ENCODE peak calls at places on chromosomes 7 and 10, in ten cellular contexts. One of them, this sample, is unnamed.

GRCh38 chr7:18513343-18513742 is 17.8 kb downstream of the HDAC9 start:
- DNase-seq in Panc1: no peak
- DNase-seq in adipocyte: no peak
- DNase-seq in T-helper 2 cell: no peak
- DNase-seq in left lobe of liver: no peak
- DNase-seq in fibroblast of mammary gland: no peak
- DNase-seq in stimulated activated CD4-positive, alpha-beta T cell treated with anti-CD3 and anti-CD28 coated beads, Interleukin-4, amount 100 ng/mL, for 4 hours: no peak
- DNase-seq in fibroblast of the aortic adventitia: no peak
- DNase-seq in activated CD4-positive, alpha-beta T cell treated with anti-CD3 and anti-CD28 coated beads, Interleukin-2, amount 50 U/mL, for 24 hours: no peak
- DNase-seq in GM18507: no peak
- DNase-seq in this sample: no peak

GRCh38 chr10:43044444-43045245 is 32.2 kb upstream of the RET start:
- DNase-seq in activated CD4-positive, alpha-beta T cell treated with anti-CD3 and anti-CD28 coated beads, Interleukin-2, amount 50 U/mL, for 24 hours: no peak
- DNase-seq in fibroblast of the aortic adventitia: no peak
- DNase-seq in fibroblast of mammary gland: no peak
- DNase-seq in T-helper 2 cell: no peak
- DNase-seq in left lobe of liver: no peak
- DNase-seq in GM18507: no peak
- DNase-seq in stimulated activated CD4-positive, alpha-beta T cell treated with anti-CD3 and anti-CD28 coated beads, Interleukin-4, amount 100 ng/mL, for 4 hours: no peak
- DNase-seq in adipocyte: no peak
- DNase-seq in Panc1: no peak
- DNase-seq in this sample: no peak

GRCh38 chr7:5590596-5591546 is 167.2 kb upstream of the TNRC18 start:
- DNase-seq in fibroblast of the aortic adventitia: no peak
- DNase-seq in T-helper 2 cell: no peak
- DNase-seq in activated CD4-positive, alpha-beta T cell treated with anti-CD3 and anti-CD28 coated beads, Interleukin-2, amount 50 U/mL, for 24 hours: no peak
- DNase-seq in GM18507: no peak
- DNase-seq in stimulated activated CD4-positive, alpha-beta T cell treated with anti-CD3 and anti-CD28 coated beads, Interleukin-4, amount 100 ng/mL, for 4 hours: no peak
- DNase-seq in adipocyte: peak; percentile 16
- DNase-seq in fibroblast of mammary gland: no peak
- DNase-seq in Panc1: no peak
- DNase-seq in left lobe of liver: no peak
- DNase-seq in this sample: no peak

GRCh38 chr7:90666186-90666585 is 70.1 kb downstream of the CDK14 start:
- DNase-seq in stimulated activated CD4-positive, alpha-beta T cell treated with anti-CD3 and anti-CD28 coated beads, Interleukin-4, amount 100 ng/mL, for 4 hours: no peak
- DNase-seq in left lobe of liver: no peak
- DNase-seq in fibroblast of mammary gland: peak; percentile 82
- DNase-seq in activated CD4-positive, alpha-beta T cell treated with anti-CD3 and anti-CD28 coated beads, Interleukin-2, amount 50 U/mL, for 24 hours: no peak
- DNase-seq in T-helper 2 cell: no peak
- DNase-seq in Panc1: no peak
- DNase-seq in GM18507: no peak
- DNase-seq in fibroblast of the aortic adventitia: peak; percentile 22
- DNase-seq in adipocyte: peak; percentile 58
- DNase-seq in this sample: no peak

GRCh38 chr10:100362570-100363496 is 15.8 kb downstream of the SCD start:
- DNase-seq in stimulated activated CD4-positive, alpha-beta T cell treated with anti-CD3 and anti-CD28 coated beads, Interleukin-4, amount 100 ng/mL, for 4 hours: no peak
- DNase-seq in Panc1: no peak
- DNase-seq in adipocyte: no peak
- DNase-seq in left lobe of liver: peak; percentile 89
- DNase-seq in activated CD4-positive, alpha-beta T cell treated with anti-CD3 and anti-CD28 coated beads, Interleukin-2, amount 50 U/mL, for 24 hours: no peak
- DNase-seq in fibroblast of the aortic adventitia: no peak
- DNase-seq in fibroblast of mammary gland: no peak
- DNase-seq in T-helper 2 cell: no peak
- DNase-seq in GM18507: no peak
- DNase-seq in this sample: no peak

GRCh38 chr10:97356318-97356914 is 21.9 kb upstream of the FRAT2 start:
- DNase-seq in activated CD4-positive, alpha-beta T cell treated with anti-CD3 and anti-CD28 coated beads, Interleukin-2, amount 50 U/mL, for 24 hours: no peak
- DNase-seq in left lobe of liver: no peak
- DNase-seq in GM18507: no peak
- DNase-seq in fibroblast of the aortic adventitia: no peak
- DNase-seq in fibroblast of mammary gland: peak; percentile 50
- DNase-seq in Panc1: no peak
- DNase-seq in T-helper 2 cell: no peak
- DNase-seq in stimulated activated CD4-positive, alpha-beta T cell treated with anti-CD3 and anti-CD28 coated beads, Interleukin-4, amount 100 ng/mL, for 4 hours: no peak
- DNase-seq in adipocyte: no peak
- DNase-seq in this sample: no peak

GRCh38 chr10:103752680-103753248 is 102.6 kb downstream of the SH3PXD2A start:
- DNase-seq in GM18507: no peak
- DNase-seq in Panc1: no peak
- DNase-seq in stimulated activated CD4-positive, alpha-beta T cell treated with anti-CD3 and anti-CD28 coated beads, Interleukin-4, amount 100 ng/mL, for 4 hours: peak; percentile 32
- DNase-seq in left lobe of liver: no peak
- DNase-seq in T-helper 2 cell: no peak
- DNase-seq in activated CD4-positive, alpha-beta T cell treated with anti-CD3 and anti-CD28 coated beads, Interleukin-2, amount 50 U/mL, for 24 hours: no peak
- DNase-seq in fibroblast of mammary gland: peak; percentile 38
- DNase-seq in adipocyte: no peak
- DNase-seq in fibroblast of the aortic adventitia: no peak
- DNase-seq in this sample: no peak

GRCh38 chr10:4546500-4546899 is 279.5 kb upstream of the AKR1E2 start:
- DNase-seq in T-helper 2 cell: no peak
- DNase-seq in left lobe of liver: no peak
- DNase-seq in stimulated activated CD4-positive, alpha-beta T cell treated with anti-CD3 and anti-CD28 coated beads, Interleukin-4, amount 100 ng/mL, for 4 hours: no peak
- DNase-seq in Panc1: no peak
- DNase-seq in adipocyte: peak; percentile 25
- DNase-seq in activated CD4-positive, alpha-beta T cell treated with anti-CD3 and anti-CD28 coated beads, Interleukin-2, amount 50 U/mL, for 24 hours: no peak
- DNase-seq in GM18507: no peak
- DNase-seq in fibroblast of the aortic adventitia: peak; percentile 12
- DNase-seq in fibroblast of mammary gland: peak; percentile 99
- DNase-seq in this sample: no peak

GRCh38 chr7:151754142-151754590 is 122.7 kb downstream of the PRKAG2 start:
- DNase-seq in stimulated activated CD4-positive, alpha-beta T cell treated with anti-CD3 and anti-CD28 coated beads, Interleukin-4, amount 100 ng/mL, for 4 hours: peak; percentile 24
- DNase-seq in activated CD4-positive, alpha-beta T cell treated with anti-CD3 and anti-CD28 coated beads, Interleukin-2, amount 50 U/mL, for 24 hours: no peak
- DNase-seq in left lobe of liver: peak; percentile 82
- DNase-seq in fibroblast of the aortic adventitia: peak; percentile 99
- DNase-seq in T-helper 2 cell: no peak
- DNase-seq in GM18507: peak; percentile 38
- DNase-seq in Panc1: peak; percentile 98
- DNase-seq in fibroblast of mammary gland: peak; percentile 98
- DNase-seq in adipocyte: peak; percentile 97
- DNase-seq in this sample: no peak

GRCh38 chr10:104273899-104274575 is 5.1 kb downstream of the GSTO2 start:
- DNase-seq in adipocyte: peak; percentile 77
- DNase-seq in Panc1: no peak
- DNase-seq in activated CD4-positive, alpha-beta T cell treated with anti-CD3 and anti-CD28 coated beads, Interleukin-2, amount 50 U/mL, for 24 hours: no peak
- DNase-seq in T-helper 2 cell: no peak
- DNase-seq in stimulated activated CD4-positive, alpha-beta T cell treated with anti-CD3 and anti-CD28 coated beads, Interleukin-4, amount 100 ng/mL, for 4 hours: no peak
- DNase-seq in left lobe of liver: no peak
- DNase-seq in GM18507: no peak
- DNase-seq in fibroblast of mammary gland: peak; percentile 24
- DNase-seq in fibroblast of the aortic adventitia: peak; percentile 57
- DNase-seq in this sample: no peak

GRCh38 chr10:101850747-101851146 is 7.1 kb upstream of the KCNIP2 start:
- DNase-seq in adipocyte: no peak
- DNase-seq in Panc1: no peak
- DNase-seq in fibroblast of the aortic adventitia: no peak
- DNase-seq in T-helper 2 cell: no peak
- DNase-seq in GM18507: no peak
- DNase-seq in fibroblast of mammary gland: no peak
- DNase-seq in activated CD4-positive, alpha-beta T cell treated with anti-CD3 and anti-CD28 coated beads, Interleukin-2, amount 50 U/mL, for 24 hours: no peak
- DNase-seq in left lobe of liver: no peak
- DNase-seq in stimulated activated CD4-positive, alpha-beta T cell treated with anti-CD3 and anti-CD28 coated beads, Interleukin-4, amount 100 ng/mL, for 4 hours: no peak
- DNase-seq in this sample: no peak

GRCh38 chr7:155951554-155952158 is 139.4 kb upstream of the SHH start:
- DNase-seq in fibroblast of mammary gland: peak; percentile 61
- DNase-seq in left lobe of liver: peak; percentile 94
- DNase-seq in activated CD4-positive, alpha-beta T cell treated with anti-CD3 and anti-CD28 coated beads, Interleukin-2, amount 50 U/mL, for 24 hours: no peak
- DNase-seq in adipocyte: no peak
- DNase-seq in T-helper 2 cell: no peak
- DNase-seq in fibroblast of the aortic adventitia: peak; percentile 52
- DNase-seq in GM18507: no peak
- DNase-seq in stimulated activated CD4-positive, alpha-beta T cell treated with anti-CD3 and anti-CD28 coated beads, Interleukin-4, amount 100 ng/mL, for 4 hours: no peak
- DNase-seq in Panc1: peak; percentile 99
- DNase-seq in this sample: no peak

GRCh38 chr10:64112697-64113367 is 591.6 kb downstream of the REEP3 start:
- DNase-seq in fibroblast of mammary gland: no peak
- DNase-seq in fibroblast of the aortic adventitia: no peak
- DNase-seq in adipocyte: no peak
- DNase-seq in activated CD4-positive, alpha-beta T cell treated with anti-CD3 and anti-CD28 coated beads, Interleukin-2, amount 50 U/mL, for 24 hours: no peak
- DNase-seq in stimulated activated CD4-positive, alpha-beta T cell treated with anti-CD3 and anti-CD28 coated beads, Interleukin-4, amount 100 ng/mL, for 4 hours: no peak
- DNase-seq in Panc1: no peak
- DNase-seq in left lobe of liver: no peak
- DNase-seq in GM18507: no peak
- DNase-seq in T-helper 2 cell: no peak
- DNase-seq in this sample: no peak

GRCh38 chr10:74078037-74078436 is 72.6 kb downstream of the AP3M1 start:
- DNase-seq in adipocyte: no peak
- DNase-seq in T-helper 2 cell: no peak
- DNase-seq in fibroblast of mammary gland: peak; percentile 45
- DNase-seq in left lobe of liver: no peak
- DNase-seq in stimulated activated CD4-positive, alpha-beta T cell treated with anti-CD3 and anti-CD28 coated beads, Interleukin-4, amount 100 ng/mL, for 4 hours: peak; percentile 15
- DNase-seq in fibroblast of the aortic adventitia: no peak
- DNase-seq in activated CD4-positive, alpha-beta T cell treated with anti-CD3 and anti-CD28 coated beads, Interleukin-2, amount 50 U/mL, for 24 hours: no peak
- DNase-seq in GM18507: no peak
- DNase-seq in Panc1: no peak
- DNase-seq in this sample: no peak

GRCh38 chr10:111316607-111317006 is 239.8 kb downstream of the ADRA2A start:
- DNase-seq in activated CD4-positive, alpha-beta T cell treated with anti-CD3 and anti-CD28 coated beads, Interleukin-2, amount 50 U/mL, for 24 hours: no peak
- DNase-seq in Panc1: no peak
- DNase-seq in GM18507: no peak
- DNase-seq in stimulated activated CD4-positive, alpha-beta T cell treated with anti-CD3 and anti-CD28 coated beads, Interleukin-4, amount 100 ng/mL, for 4 hours: no peak
- DNase-seq in fibroblast of mammary gland: no peak
- DNase-seq in T-helper 2 cell: no peak
- DNase-seq in adipocyte: no peak
- DNase-seq in left lobe of liver: no peak
- DNase-seq in fibroblast of the aortic adventitia: no peak
- DNase-seq in this sample: no peak

GRCh38 chr10:48604408-48605263 is at the start of gene ARHGAP22:
- DNase-seq in T-helper 2 cell: no peak
- DNase-seq in adipocyte: peak; percentile 73
- DNase-seq in Panc1: no peak
- DNase-seq in fibroblast of the aortic adventitia: no peak
- DNase-seq in left lobe of liver: peak; percentile 42
- DNase-seq in activated CD4-positive, alpha-beta T cell treated with anti-CD3 and anti-CD28 coated beads, Interleukin-2, amount 50 U/mL, for 24 hours: no peak
- DNase-seq in fibroblast of mammary gland: peak; percentile 49
- DNase-seq in stimulated activated CD4-positive, alpha-beta T cell treated with anti-CD3 and anti-CD28 coated beads, Interleukin-4, amount 100 ng/mL, for 4 hours: peak; percentile 4
- DNase-seq in GM18507: peak; percentile 39
- DNase-seq in this sample: no peak

GRCh38 chr7:93228302-93228701 is 2.0 kb upstream of the HEPACAM2 start:
- DNase-seq in activated CD4-positive, alpha-beta T cell treated with anti-CD3 and anti-CD28 coated beads, Interleukin-2, amount 50 U/mL, for 24 hours: no peak
- DNase-seq in T-helper 2 cell: no peak
- DNase-seq in adipocyte: peak; percentile 91
- DNase-seq in fibroblast of the aortic adventitia: peak; percentile 81
- DNase-seq in GM18507: no peak
- DNase-seq in Panc1: peak; percentile 46
- DNase-seq in stimulated activated CD4-positive, alpha-beta T cell treated with anti-CD3 and anti-CD28 coated beads, Interleukin-4, amount 100 ng/mL, for 4 hours: no peak
- DNase-seq in left lobe of liver: no peak
- DNase-seq in fibroblast of mammary gland: peak; percentile 71
- DNase-seq in this sample: no peak

GRCh38 chr7:17900464-17900863 is 39.8 kb downstream of the SNX13 start:
- DNase-seq in fibroblast of the aortic adventitia: no peak
- DNase-seq in GM18507: no peak
- DNase-seq in adipocyte: no peak
- DNase-seq in Panc1: no peak
- DNase-seq in stimulated activated CD4-positive, alpha-beta T cell treated with anti-CD3 and anti-CD28 coated beads, Interleukin-4, amount 100 ng/mL, for 4 hours: no peak
- DNase-seq in fibroblast of mammary gland: no peak
- DNase-seq in left lobe of liver: no peak
- DNase-seq in activated CD4-positive, alpha-beta T cell treated with anti-CD3 and anti-CD28 coated beads, Interleukin-2, amount 50 U/mL, for 24 hours: no peak
- DNase-seq in T-helper 2 cell: no peak
- DNase-seq in this sample: no peak

GRCh38 chr7:21939136-21939857 is 6.4 kb downstream of the CDCA7L start:
- DNase-seq in fibroblast of the aortic adventitia: peak; percentile 39
- DNase-seq in Panc1: peak; percentile 30
- DNase-seq in adipocyte: no peak
- DNase-seq in left lobe of liver: no peak
- DNase-seq in fibroblast of mammary gland: peak; percentile 31
- DNase-seq in stimulated activated CD4-positive, alpha-beta T cell treated with anti-CD3 and anti-CD28 coated beads, Interleukin-4, amount 100 ng/mL, for 4 hours: no peak
- DNase-seq in activated CD4-positive, alpha-beta T cell treated with anti-CD3 and anti-CD28 coated beads, Interleukin-2, amount 50 U/mL, for 24 hours: no peak
- DNase-seq in T-helper 2 cell: no peak
- DNase-seq in GM18507: no peak
- DNase-seq in this sample: no peak

GRCh38 chr10:121036431-121036830 is 185.3 kb downstream of the WDR11 start:
- DNase-seq in fibroblast of mammary gland: no peak
- DNase-seq in stimulated activated CD4-positive, alpha-beta T cell treated with anti-CD3 and anti-CD28 coated beads, Interleukin-4, amount 100 ng/mL, for 4 hours: no peak
- DNase-seq in fibroblast of the aortic adventitia: no peak
- DNase-seq in T-helper 2 cell: no peak
- DNase-seq in activated CD4-positive, alpha-beta T cell treated with anti-CD3 and anti-CD28 coated beads, Interleukin-2, amount 50 U/mL, for 24 hours: no peak
- DNase-seq in GM18507: no peak
- DNase-seq in Panc1: no peak
- DNase-seq in adipocyte: no peak
- DNase-seq in left lobe of liver: no peak
- DNase-seq in this sample: no peak

GRCh38 chr7:4274286-4274685 is 407.8 kb upstream of the FOXK1 start:
- DNase-seq in left lobe of liver: peak; percentile 23
- DNase-seq in activated CD4-positive, alpha-beta T cell treated with anti-CD3 and anti-CD28 coated beads, Interleukin-2, amount 50 U/mL, for 24 hours: no peak
- DNase-seq in stimulated activated CD4-positive, alpha-beta T cell treated with anti-CD3 and anti-CD28 coated beads, Interleukin-4, amount 100 ng/mL, for 4 hours: no peak
- DNase-seq in adipocyte: no peak
- DNase-seq in GM18507: no peak
- DNase-seq in T-helper 2 cell: no peak
- DNase-seq in fibroblast of the aortic adventitia: no peak
- DNase-seq in fibroblast of mammary gland: no peak
- DNase-seq in Panc1: no peak
- DNase-seq in this sample: no peak

GRCh38 chr10:72746606-72747357 is 54.8 kb downstream of the MCU start:
- DNase-seq in GM18507: no peak
- DNase-seq in fibroblast of mammary gland: no peak
- DNase-seq in T-helper 2 cell: no peak
- DNase-seq in adipocyte: no peak
- DNase-seq in stimulated activated CD4-positive, alpha-beta T cell treated with anti-CD3 and anti-CD28 coated beads, Interleukin-4, amount 100 ng/mL, for 4 hours: no peak
- DNase-seq in Panc1: no peak
- DNase-seq in activated CD4-positive, alpha-beta T cell treated with anti-CD3 and anti-CD28 coated beads, Interleukin-2, amount 50 U/mL, for 24 hours: no peak
- DNase-seq in left lobe of liver: no peak
- DNase-seq in fibroblast of the aortic adventitia: no peak
- DNase-seq in this sample: no peak

GRCh38 chr10:13690281-13690825 is 103.6 kb downstream of the PRPF18 start:
- DNase-seq in activated CD4-positive, alpha-beta T cell treated with anti-CD3 and anti-CD28 coated beads, Interleukin-2, amount 50 U/mL, for 24 hours: no peak
- DNase-seq in T-helper 2 cell: no peak
- DNase-seq in stimulated activated CD4-positive, alpha-beta T cell treated with anti-CD3 and anti-CD28 coated beads, Interleukin-4, amount 100 ng/mL, for 4 hours: no peak
- DNase-seq in adipocyte: no peak
- DNase-seq in fibroblast of the aortic adventitia: no peak
- DNase-seq in GM18507: no peak
- DNase-seq in fibroblast of mammary gland: no peak
- DNase-seq in Panc1: no peak
- DNase-seq in left lobe of liver: no peak
- DNase-seq in this sample: no peak

GRCh38 chr7:20330176-20330796 is 414 bp upstream of the ITGB8 start:
- DNase-seq in Panc1: no peak
- DNase-seq in stimulated activated CD4-positive, alpha-beta T cell treated with anti-CD3 and anti-CD28 coated beads, Interleukin-4, amount 100 ng/mL, for 4 hours: peak; percentile 71
- DNase-seq in fibroblast of mammary gland: peak; percentile 89
- DNase-seq in GM18507: peak; percentile 46
- DNase-seq in T-helper 2 cell: no peak
- DNase-seq in left lobe of liver: peak; percentile 48
- DNase-seq in adipocyte: peak; percentile 96
- DNase-seq in activated CD4-positive, alpha-beta T cell treated with anti-CD3 and anti-CD28 coated beads, Interleukin-2, amount 50 U/mL, for 24 hours: peak; percentile 24
- DNase-seq in fibroblast of the aortic adventitia: peak; percentile 95
- DNase-seq in this sample: no peak

This sample was measured in CD8-positive, alpha-beta memory T cell.